ENCODE peak calls at places on chromosomes 1 and 21, in six cellular contexts. L, I, Z, B, G and D are unnamed samples.

GRCh38 chr21:15671188-15671587 is 58.6 kb upstream of the USP25 start:
- DNase-seq in L (no peak), I (no peak), Z (no peak), B (no peak), G (no peak), D (no peak)

GRCh38 chr1:19646366-19646765 is 2.3 kb downstream of the NBL1 start:
- DNase-seq in B (peak), G (no peak), L (no peak), Z (no peak), I (no peak), D (no peak)

GRCh38 chr1:198563578-198563977 is 23.1 kb upstream of the ATP6V1G3 start:
- DNase-seq in L (no peak), G (no peak), Z (no peak), B (peak), I (no peak), D (no peak)

GRCh38 chr1:18789246-18789645 is 70.2 kb downstream of the TAS1R2 start:
- DNase-seq in B (no peak), L (no peak), G (no peak), I (no peak), Z (no peak), D (no peak)

GRCh38 chr1:91099746-91100621 is 78.1 kb upstream of the ZNF644 start:
- DNase-seq in G (no peak), Z (no peak), L (no peak), B (peak), I (no peak), D (no peak)

GRCh38 chr21:15324542-15324941 is 259.7 kb upstream of the NRIP1 start:
- DNase-seq in I (no peak), Z (no peak), B (no peak), L (no peak), G (no peak), D (no peak)

GRCh38 chr1:3483801-3484444 is 29.5 kb downstream of the ARHGEF16 start:
- DNase-seq in L (no peak), G (no peak), B (no peak), Z (peak), I (peak), D (peak)

GRCh38 chr1:244821134-244821533 is 14.3 kb upstream of the COX20 start:
- DNase-seq in L (no peak), B (peak), I (no peak), Z (no peak), G (no peak), D (no peak)

GRCh38 chr1:40305451-40305850 is 11.6 kb downstream of the COL9A2 start:
- DNase-seq in L (no peak), G (no peak), B (no peak), I (no peak), Z (peak), D (no peak)

GRCh38 chr21:34782666-34783365 is 114.0 kb downstream of the CLIC6 start:
- DNase-seq in I (no peak), L (no peak), Z (no peak), B (no peak), G (no peak), D (no peak)

GRCh38 chr21:27772816-27773215 is 805.9 kb upstream of the ADAMTS5 start:
- DNase-seq in L (no peak), G (peak), Z (no peak), B (no peak), I (peak), D (peak)

GRCh38 chr1:50308883-50309282 is 114.4 kb downstream of the DMRTA2 start:
- DNase-seq in B (peak), L (peak), G (no peak), Z (peak), I (peak), D (peak)

GRCh38 chr1:245290836-245291235 is 136.1 kb downstream of the KIF26B start:
- DNase-seq in L (peak), B (no peak), G (no peak), I (peak), Z (no peak), D (no peak)

GRCh38 chr1:232440325-232441059 is 189.4 kb downstream of the SIPA1L2 start:
- DNase-seq in I (no peak), Z (no peak), L (peak), G (no peak), B (peak), D (no peak)

GRCh38 chr1:208126108-208126507 is 118.1 kb downstream of the PLXNA2 start:
- DNase-seq in B (no peak), Z (no peak), L (no peak), I (no peak), G (no peak), D (no peak)

GRCh38 chr1:229370601-229371021 is 27.8 kb upstream of the CCSAP start:
- DNase-seq in Z (no peak), G (no peak), B (no peak), I (no peak), L (no peak), D (no peak)

GRCh38 chr1:201180133-201180532 is 10.5 kb upstream of the IGFN1 start:
- DNase-seq in L (no peak), Z (no peak), G (no peak), I (no peak), B (no peak), D (no peak)

GRCh38 chr1:223683586-223684487 is 18.3 kb upstream of the CAPN8 start:
- DNase-seq in B (peak), L (peak), Z (peak), G (no peak), I (peak), D (peak)

DNA sequence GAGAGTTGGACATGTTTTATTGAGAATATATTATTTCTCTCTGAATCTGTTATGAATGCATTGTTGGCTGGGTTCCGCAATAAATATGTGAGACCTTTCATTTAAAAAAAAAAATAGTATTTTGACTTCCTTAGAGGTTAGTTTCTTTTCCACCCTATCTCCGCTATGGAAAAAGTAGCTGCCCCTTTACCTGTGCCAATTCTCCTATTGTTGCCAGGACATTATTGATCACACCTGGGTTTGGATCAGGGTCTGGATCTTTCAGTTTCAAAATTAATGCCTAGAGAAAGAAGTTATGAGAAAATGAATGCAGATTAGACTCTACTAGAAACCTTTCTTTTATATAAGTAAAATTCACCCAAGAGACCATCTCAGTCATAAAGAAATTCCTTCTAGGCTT is 29.1 kb downstream of the MTOR start:
- DNase-seq in I (no peak), G (no peak), B (no peak), L (no peak), Z (no peak), D (no peak)
- TF ChIP-seq CTCF in I (no peak), G (no peak), B (no peak), L (no peak), Z (no peak), D (no peak)

GRCh38 chr1:236023926-236024565 is 40.8 kb downstream of the NID1 start:
- DNase-seq in B (peak), Z (no peak), I (no peak), G (no peak), L (no peak), D (no peak)
- H3K4me3 ChIP-seq in B (no peak), Z (no peak), I (no peak), G (no peak), L (no peak), D (no peak)

DNA sequence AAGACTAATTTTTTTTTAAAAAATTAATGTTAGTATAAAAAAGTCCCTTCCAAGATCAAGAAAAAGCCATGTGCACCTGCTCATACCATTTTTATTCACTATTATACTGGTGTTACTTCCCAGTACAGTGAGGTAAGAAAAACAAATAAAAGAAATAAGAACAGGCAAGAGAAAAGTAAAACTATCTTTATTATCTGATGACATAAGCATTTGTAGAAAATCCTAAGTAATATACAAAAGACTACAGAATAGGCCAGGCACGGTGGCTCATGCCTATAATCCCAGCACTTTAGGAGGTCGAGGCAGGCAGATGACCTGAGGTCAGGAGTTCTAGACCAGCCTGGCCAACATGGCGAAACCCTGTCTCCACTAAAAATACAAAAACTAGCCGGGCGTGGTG is 65.3 kb downstream of the SRSF11 start:
- DNase-seq in B (no peak), I (no peak), G (no peak), Z (no peak), L (no peak), D (no peak)
- TF ChIP-seq CTCF in B (no peak), I (no peak), G (no peak), Z (no peak), L (no peak), D (no peak)

GRCh38 chr1:153670257-153670858 is 435 bp downstream of the ILF2 start:
- DNase-seq in I (no peak), L (no peak), G (no peak), B (no peak), Z (no peak), D (no peak)

GRCh38 chr1:153667439-153667838 is 3.4 kb downstream of the ILF2 start:
- DNase-seq in Z (no peak), G (no peak), B (no peak), I (no peak), L (no peak), D (no peak)

GRCh38 chr1:153670859-153671622 is at the start of gene ILF2:
- DNase-seq in I (peak), B (peak), G (peak), Z (peak), L (peak), D (peak)

GRCh38 chr1:153669606-153670005 is 1.2 kb downstream of the ILF2 start:
- DNase-seq in Z (no peak), B (no peak), I (no peak), L (no peak), G (no peak), D (no peak)
- H3K4me3 ChIP-seq in Z (peak), B (peak), I (peak), L (peak), G (peak), D (peak)

GRCh38 chr1:17290553-17290952 is 17.4 kb upstream of the PADI4 start:
- DNase-seq in Z (no peak), B (no peak), L (no peak), I (no peak), G (no peak), D (no peak)
- TF ChIP-seq CTCF in Z (no peak), B (no peak), L (no peak), I (no peak), G (no peak), D (no peak)